ENCODE peak calls at places on chromosomes 16 and 17, in eight cellular contexts. A, I, O, R, X, V, T and K are unnamed samples.

GRCh38 chr17:20189322-20189721 is 180.2 kb downstream of the SPECC1 start:
- DNase-seq in A (no peak), I (no peak), O (no peak), R (no peak), X (no peak), V (no peak), T (peak; percentile 53), K (no peak)

GRCh38 chr16:16183562-16183961 is 39.7 kb downstream of the ABCC6 start:
- DNase-seq in A (no peak), I (no peak), O (no peak), R (peak; percentile 6), X (no peak), V (no peak), T (no peak), K (no peak)

GRCh38 chr16:67541391-67542263 is 13.0 kb downstream of the RIPOR1 start:
- DNase-seq in A (no peak), I (no peak), O (peak; percentile 65), R (no peak), X (peak; percentile 5), V (no peak), T (no peak), K (no peak)

GRCh38 chr17:79065105-79065670 is 9.4 kb upstream of the ENGASE start:
- DNase-seq in A (no peak), I (no peak), O (no peak), R (no peak), X (peak; percentile 75), V (peak; percentile 52), T (peak; percentile 54), K (no peak)

GRCh38 chr16:67181346-67181745 is 2.4 kb downstream of the MATCAP1 start:
- DNase-seq in A (no peak), I (no peak), O (peak; percentile 44), R (peak; percentile 90), X (peak; percentile 41), V (no peak), T (peak; percentile 89), K (no peak)

GRCh38 chr17:57677858-57678257 is 67.2 kb downstream of the CCDC182 start:
- DNase-seq in A (no peak), I (no peak), O (no peak), R (no peak), X (no peak), V (no peak), T (no peak), K (peak; percentile 16)

GRCh38 chr17:32503251-32504165 is 16.7 kb downstream of the CDK5R1 start:
- DNase-seq in A (no peak), I (peak; percentile 76), O (no peak), R (no peak), X (peak; percentile 36), V (no peak), T (no peak), K (no peak)

GRCh38 chr17:53633856-53634255 is 188.9 kb upstream of the KIF2B start:
- DNase-seq in A (no peak), I (no peak), O (no peak), R (no peak), X (no peak), V (no peak), T (no peak), K (no peak)

DNA sequence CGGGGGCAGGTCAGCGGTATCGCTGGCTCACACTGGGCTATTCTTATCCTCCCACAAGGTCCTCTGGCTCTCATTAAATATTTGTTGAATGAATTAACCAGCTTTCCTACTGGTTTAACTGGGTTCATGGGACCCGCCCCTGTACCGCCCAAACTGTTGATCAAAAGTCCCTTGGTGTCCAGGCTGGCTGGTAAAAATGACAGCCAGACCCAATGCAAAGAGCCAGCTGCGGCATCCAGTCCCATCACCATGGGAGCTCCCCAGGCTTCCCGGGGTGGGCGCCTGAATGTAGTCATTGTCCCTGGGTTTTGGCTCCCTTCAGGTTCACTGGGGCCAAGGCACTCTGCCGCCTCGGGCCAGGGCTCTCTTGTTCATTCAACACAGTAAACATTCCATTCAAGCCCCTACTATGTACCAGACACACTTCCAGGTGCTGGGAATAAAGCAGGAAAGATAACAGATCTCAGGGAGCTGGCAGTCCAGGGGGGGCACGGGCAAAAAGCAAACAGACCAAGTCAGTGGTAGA is 11.7 kb upstream of the ATP2C2 start:
- DNase-seq in A (peak; percentile 28), I (no peak), O (no peak), R (peak; percentile 64), X (peak; percentile 42), V (no peak), T (no peak), K (no peak)
- TF ChIP-seq CTCF in A (no peak), I (no peak), O (no peak), R (no peak), X (no peak), V (no peak), T (no peak), K (no peak)

GRCh38 chr16:30351001-30351441 is 4.1 kb downstream of the CD2BP2 start:
- DNase-seq in A (no peak), I (no peak), O (no peak), R (no peak), X (no peak), V (no peak), T (no peak), K (no peak)

GRCh38 chr16:30353438-30354129 is 1.5 kb downstream of the CD2BP2 start:
- DNase-seq in A (peak; percentile 3), I (no peak), O (no peak), R (peak; percentile 75), X (peak; percentile 15), V (no peak), T (no peak), K (no peak)

GRCh38 chr16:30354423-30355143 is 525 bp downstream of the CD2BP2 start:
- DNase-seq in A (peak; percentile 6), I (no peak), O (no peak), R (peak; percentile 47), X (peak; percentile 38), V (no peak), T (no peak), K (no peak)

GRCh38 chr16:30351586-30352419 is 3.3 kb downstream of the CD2BP2 start:
- DNase-seq in A (peak; percentile 63), I (no peak), O (peak; percentile 95), R (peak; percentile 81), X (peak; percentile 61), V (peak; percentile 39), T (peak; percentile 95), K (peak; percentile 94)

DNA sequence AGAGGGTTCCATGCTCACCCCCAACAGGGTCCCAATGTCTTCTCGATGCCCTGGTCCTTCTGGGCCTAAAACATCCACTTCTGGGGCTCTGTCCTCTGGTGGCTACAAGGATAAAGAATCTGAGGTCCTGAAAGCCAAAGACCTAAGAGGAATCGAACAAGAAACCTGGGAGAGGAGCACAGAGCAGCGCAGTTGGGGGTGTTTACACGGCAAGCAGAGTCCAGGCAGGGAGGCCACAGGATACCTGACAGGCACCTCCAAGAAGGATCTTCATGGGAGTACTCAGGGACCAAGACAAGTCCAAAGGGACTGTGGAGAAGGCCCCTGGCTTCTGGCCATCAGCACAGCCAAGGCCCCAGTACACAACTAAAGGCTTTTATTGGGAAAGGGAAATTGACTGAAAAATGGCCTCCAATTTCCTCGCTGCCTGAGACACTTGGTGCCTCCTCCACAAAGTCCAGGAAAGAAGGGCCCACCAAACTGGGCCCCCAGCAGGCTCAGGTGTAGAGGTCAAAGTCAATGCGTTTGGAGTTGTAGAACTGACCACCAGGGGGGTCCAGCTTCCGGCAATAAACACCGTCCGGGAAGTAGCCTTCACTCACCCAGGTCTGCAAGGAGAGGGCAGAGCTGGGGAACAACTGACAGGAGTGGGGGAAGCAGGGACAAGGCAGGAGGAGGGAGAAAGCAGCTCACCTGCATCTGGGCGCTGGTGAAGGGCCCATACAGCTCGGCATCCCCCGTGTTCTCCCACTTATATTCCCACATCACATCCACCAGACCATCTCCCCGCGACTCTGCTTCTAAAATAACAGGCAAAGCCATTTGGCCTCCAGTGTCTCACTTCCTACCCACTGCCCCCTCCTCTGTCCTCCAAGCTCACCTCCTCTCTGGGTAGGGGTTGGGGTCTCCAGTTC is 2.4 kb downstream of the CD2BP2 start:
- DNase-seq in A (no peak), I (no peak), O (no peak), R (peak; percentile 41), X (peak; percentile 7), V (no peak), T (no peak), K (no peak)
- H3K4me3 ChIP-seq in A (no peak overlapping the region), I (no peak overlapping the region), O (no peak overlapping the region), R (no peak overlapping the region), X (no peak overlapping the region), V (no peak overlapping the region), T (no peak overlapping the region), K (no peak overlapping the region)

GRCh38 chr16:56939801-56940200 is 7.9 kb downstream of the HERPUD1 start:
- DNase-seq in A (no peak), I (peak; percentile 81), O (no peak), R (no peak), X (no peak), V (no peak), T (no peak), K (no peak)

GRCh38 chr16:56943761-56944375 is 11.9 kb downstream of the HERPUD1 start:
- DNase-seq in A (no peak), I (peak; percentile 52), O (no peak), R (no peak), X (no peak), V (no peak), T (no peak), K (no peak)

GRCh38 chr16:56938664-56939513 is 6.9 kb downstream of the HERPUD1 start:
- DNase-seq in A (no peak), I (peak; percentile 75), O (no peak), R (no peak), X (no peak), V (no peak), T (no peak), K (no peak)

GRCh38 chr16:56941856-56942331 is 10.0 kb downstream of the HERPUD1 start:
- DNase-seq in A (no peak), I (no peak), O (no peak), R (no peak), X (no peak), V (no peak), T (no peak), K (no peak)

DNA sequence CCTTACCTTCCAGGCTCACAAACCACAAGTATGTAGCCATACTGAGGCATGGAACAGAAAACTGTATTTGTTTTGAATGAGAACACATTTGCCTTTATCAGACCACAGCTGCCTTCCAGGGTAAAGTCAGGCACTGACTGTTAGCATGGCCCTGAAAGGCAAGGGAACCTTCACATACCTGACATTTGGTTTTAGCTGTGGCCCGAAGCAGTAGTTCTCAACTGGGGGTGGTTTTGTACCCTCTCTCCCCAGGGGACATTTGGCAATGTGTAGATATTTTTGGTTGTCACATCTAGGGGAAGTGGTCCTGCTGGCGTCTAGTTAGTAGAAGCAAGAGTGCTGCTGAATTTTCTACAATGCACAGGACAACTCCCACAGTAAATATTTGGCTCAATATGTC is 9.2 kb downstream of the HERPUD1 start:
- DNase-seq in A (no peak), I (no peak), O (no peak), R (no peak), X (no peak), V (no peak), T (no peak), K (no peak)
- H3K4me1 ChIP-seq in A (no peaks in the 10 kb centered on the region), I (peaks cover 62% of the 10 kb centered on the region), O (peaks cover 58% of the 10 kb centered on the region), R (peaks cover 6% of the 10 kb centered on the region), X (peaks cover 26% of the 10 kb centered on the region), V (peaks cover 3% of the 10 kb centered on the region), T (no peaks in the 10 kb centered on the region), K (peaks cover 8% of the 10 kb centered on the region)

GRCh38 chr16:71216714-71217113 is 13.8 kb downstream of the HYDIN start:
- DNase-seq in A (no peak), I (no peak), O (no peak), R (no peak), X (no peak), V (no peak), T (no peak), K (no peak)

DNA sequence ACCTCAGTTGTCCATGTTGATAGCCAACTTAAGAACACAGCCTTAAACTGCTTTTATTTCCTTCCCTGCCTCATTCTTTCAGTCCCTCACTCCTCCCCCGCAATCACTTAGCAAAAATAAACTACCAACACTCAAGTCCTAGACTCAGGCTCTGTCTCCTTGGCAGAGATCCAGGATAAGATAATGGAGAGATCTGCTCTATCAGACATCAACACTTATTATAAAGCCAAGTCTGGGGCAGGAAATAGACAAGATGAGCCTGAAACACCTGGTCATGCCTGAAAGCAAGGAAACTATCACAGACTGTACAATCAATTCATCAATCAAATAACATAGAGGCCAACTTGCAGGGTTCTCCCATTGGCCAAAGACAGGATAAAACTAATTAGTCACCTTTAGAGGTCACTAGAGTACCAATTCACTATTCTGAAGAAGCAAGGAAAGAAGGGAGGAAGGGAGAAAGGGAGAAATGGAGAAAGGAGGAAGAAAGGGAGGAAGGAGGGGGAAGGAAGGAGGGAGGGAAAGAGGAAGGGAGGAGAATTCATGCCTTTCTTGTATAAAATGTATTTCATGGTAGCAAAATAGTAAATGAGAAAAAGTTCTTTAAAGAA is 15.6 kb downstream of the HYDIN start:
- DNase-seq in A (no peak), I (peak; percentile 19), O (no peak), R (no peak), X (no peak), V (peak; percentile 4), T (peak; percentile 6), K (no peak)
- TF ChIP-seq CTCF in A (no peak), I (peak; percentile 39), O (no peak), R (no peak), X (peak; percentile 16), V (no peak), T (peak; percentile 9), K (no peak)